ENCODE peak calls at places on chromosomes 5 and 9, in four cellular contexts. F is A549, W is HepG2, B is GM12878. S is an unnamed sample.

GRCh38 chr5:124741711-124742496 is 4.5 kb downstream of the ZNF608 start:
- DNase-seq in F (no peak), W (no peak), B (no peak), S (no peak)

GRCh38 chr5:168404366-168404765 is 81.9 kb upstream of the RARS1 start:
- DNase-seq in F (no peak), W (no peak), B (no peak), S (no peak)

GRCh38 chr9:101566904-101567724 is 27.7 kb downstream of the PPP3R2 start:
- DNase-seq in F (peak; percentile 36), W (peak; percentile 48), B (no peak), S (peak; percentile 40)

GRCh38 chr9:124496075-124496893 is 10.9 kb downstream of the NR5A1 start:
- DNase-seq in F (no peak), W (no peak), B (no peak), S (no peak)

GRCh38 chr9:26746357-26747072 is 146.1 kb downstream of the CAAP1 start:
- DNase-seq in F (peak; percentile 13), W (peak; percentile 70), B (peak; percentile 76), S (no peak)

GRCh38 chr9:92196400-92196799 is 81.2 kb upstream of the SPTLC1 start:
- DNase-seq in F (no peak), W (no peak), B (no peak), S (no peak)

GRCh38 chr5:147410496-147411395 is 99.1 kb downstream of the DPYSL3 start:
- DNase-seq in F (no peak), W (no peak), B (no peak), S (no peak)

GRCh38 chr9:112000743-112001142 is 104.1 kb downstream of the UGCG start:
- DNase-seq in F (no peak), W (no peak), B (no peak), S (no peak)

GRCh38 chr9:133333566-133333965 is 2.4 kb downstream of the SURF6 start:
- DNase-seq in F (no peak), W (no peak), B (no peak), S (peak; percentile 57)

GRCh38 chr5:170623576-170624181 is 119.9 kb downstream of the KCNIP1 start:
- DNase-seq in F (peak; percentile 59), W (peak; percentile 20), B (no peak), S (peak; percentile 65)

GRCh38 chr5:37557734-37558293 is 178.7 kb downstream of the WDR70 start:
- DNase-seq in F (no peak), W (no peak), B (no peak), S (no peak)

GRCh38 chr5:149082271-149082670 is 19.4 kb upstream of the SH3TC2 start:
- DNase-seq in F (no peak), W (no peak), B (no peak), S (no peak)
- TF ChIP-seq POLR2AphosphoS2 in F (no peak), W (no peak), B (no peak), S (no peak)

DNA sequence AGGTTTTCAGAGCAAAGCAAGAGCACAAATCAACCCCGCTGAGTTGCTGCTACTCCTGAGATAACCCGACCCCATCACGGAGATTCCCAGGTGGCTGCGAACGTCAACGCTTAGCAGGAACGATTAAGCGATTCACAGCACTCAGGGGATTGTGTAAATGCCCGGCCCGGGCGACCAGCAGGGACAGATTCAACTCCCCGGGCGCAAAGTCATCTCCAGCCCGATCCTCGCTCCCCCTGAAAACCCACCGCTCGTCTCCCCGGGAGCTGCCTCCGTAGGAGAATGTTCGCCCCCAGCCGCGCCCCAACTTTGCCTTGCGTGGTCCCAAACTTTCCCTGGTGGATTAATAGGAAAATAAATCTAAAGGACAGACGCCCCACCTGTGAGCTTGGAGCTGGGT is 685 bp downstream of the SLC24A2 start:
- DNase-seq in F (no peak), W (no peak), B (no peak), S (no peak)
- TF ChIP-seq POLR2AphosphoS2 in F (no peak), W (no peak), B (no peak), S (no peak)

GRCh38 chr5:113085084-113085414 is 108.5 kb downstream of the DCP2 start:
- DNase-seq in F (no peak), W (no peak), B (no peak), S (peak; percentile 23)
- TF ChIP-seq POLR2AphosphoS2 in F (no peak), W (no peak), B (no peak), S (no peak)

GRCh38 chr9:113668057-113668456 is 204.5 kb downstream of the RGS3 start:
- DNase-seq in F (no peak), W (no peak), B (no peak), S (no peak)
- TF ChIP-seq POLR2AphosphoS2 in F (no peak), W (no peak), B (no peak), S (no peak)

GRCh38 chr5:149956685-149957084 is 3.9 kb upstream of the SLC26A2 start:
- DNase-seq in F (no peak), W (no peak), B (no peak), S (no peak)
- TF ChIP-seq POLR2AphosphoS2 in F (no peak), W (no peak), B (no peak), S (no peak)

GRCh38 chr5:1068204-1068894 is 43.5 kb downstream of the SLC12A7 start:
- DNase-seq in F (no peak), W (no peak), B (no peak), S (no peak)
- TF ChIP-seq POLR2AphosphoS2 in F (no peak), W (no peak), B (no peak), S (no peak)

DNA sequence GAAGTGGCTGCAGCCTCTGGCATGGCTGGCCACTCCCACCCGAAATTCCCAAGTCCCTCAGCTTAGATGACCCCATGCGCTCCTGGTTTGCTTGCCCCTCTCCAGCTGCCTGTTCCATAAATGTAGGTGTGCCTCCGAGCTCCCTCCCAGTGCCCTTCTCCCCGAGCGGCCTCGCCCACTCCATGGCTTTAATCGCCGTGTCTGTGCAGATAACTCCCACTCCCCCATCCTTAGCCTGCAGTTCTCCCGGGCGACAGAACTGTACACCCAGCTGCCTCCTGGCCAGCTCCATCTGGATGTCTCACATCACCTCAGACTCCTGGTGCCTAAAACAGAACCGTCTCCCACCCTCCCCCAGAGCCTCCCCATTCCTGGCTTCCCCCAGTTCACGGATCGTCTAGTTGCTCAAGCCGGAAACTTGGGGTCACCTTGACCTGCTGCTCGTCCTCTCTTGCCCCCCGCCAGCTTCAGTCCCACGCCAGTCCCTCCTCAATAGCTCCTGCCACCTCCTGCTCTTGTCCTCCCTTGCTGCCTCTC is 24.1 kb downstream of the HK3 start:
- DNase-seq in F (no peak), W (no peak), B (no peak), S (peak; percentile 40)
- TF ChIP-seq POLR2AphosphoS2 in F (no peak), W (no peak), B (no peak), S (no peak)

GRCh38 chr5:1744393-1745189 is 55.0 kb downstream of the MRPL36 start:
- DNase-seq in F (no peak), W (no peak), B (no peak), S (no peak)
- TF ChIP-seq POLR2AphosphoS2 in F (no peak), W (no peak), B (no peak), S (no peak)